ENCODE peak calls at places on chromosome 1, in ten cellular contexts. L is osteoblast, U is AG04450, Y is body of pancreas, N is epithelial cell of esophagus, S is left ventricle myocardium inferior, D is adrenal gland, A is stomach, H is A549, O is foreskin fibroblast. B is an unnamed sample.

GRCh38 chr1:154265586-154265985 is 6.8 kb upstream of the HAX1 start:
- DNase-seq in L (no peak), U (no peak), Y (no peak), N (no peak), S (no peak), D (no peak), A (no peak), H (no peak), O (no peak), B (no peak)

GRCh38 chr1:39525366-39526165 is 34.1 kb downstream of the BMP8A start:
- DNase-seq in L (peak; percentile 48), U (no peak), Y (no peak), N (no peak), S (no peak), D (no peak), A (peak; percentile 40), H (no peak), O (no peak), B (no peak)

GRCh38 chr1:22133247-22133927 is 9.5 kb downstream of the WNT4 start:
- DNase-seq in L (no peak), U (no peak), Y (no peak), N (no peak), S (no peak), D (no peak), A (no peak), H (no peak), O (no peak), B (no peak)

GRCh38 chr1:12314328-12314903 is 84.6 kb downstream of the VPS13D start:
- DNase-seq in L (no peak), U (no peak), Y (no peak), N (no peak), S (no peak), D (no peak), A (no peak), H (peak; percentile 10), O (peak; percentile 39), B (no peak)

GRCh38 chr1:214027498-214027897 is 39.7 kb downstream of the PROX1 start:
- DNase-seq in L (no peak), U (no peak), Y (peak; percentile 27), N (no peak), S (no peak), D (peak; percentile 69), A (no peak), H (no peak), O (no peak), B (no peak)

GRCh38 chr1:1297802-1298424 is 9.8 kb downstream of the ACAP3 start:
- DNase-seq in L (peak; percentile 79), U (no peak), Y (no peak), N (no peak), S (no peak), D (no peak), A (no peak), H (no peak), O (no peak), B (no peak)

GRCh38 chr1:150268342-150268705 is 492 bp downstream of the APH1A start:
- DNase-seq in L (peak; percentile 80), U (no peak), Y (peak; percentile 40), N (peak; percentile 65), S (no peak), D (peak; percentile 81), A (peak; percentile 40), H (peak; percentile 39), O (peak; percentile 60), B (no peak)

GRCh38 chr1:22452401-22452963 is 831 bp downstream of the ZBTB40 start:
- DNase-seq in L (peak; percentile 19), U (no peak), Y (peak; percentile 49), N (peak; percentile 41), S (peak; percentile 25), D (peak; percentile 77), A (no peak), H (no peak), O (peak; percentile 74), B (peak; percentile 15)

GRCh38 chr1:229223498-229223897 is 47.4 kb upstream of the RAB4A start:
- DNase-seq in L (no peak), U (no peak), Y (peak; percentile 74), N (no peak), S (no peak), D (peak; percentile 81), A (peak; percentile 77), H (no peak), O (no peak), B (no peak)

GRCh38 chr1:155136728-155137127 is 1.1 kb downstream of the SLC50A1 start:
- DNase-seq in L (no peak), U (no peak), Y (peak; percentile 27), N (no peak), S (no peak), D (no peak), A (no peak), H (no peak), O (no peak), B (no peak)

GRCh38 chr1:154327466-154328317 is 2.4 kb downstream of the ATP8B2 start:
- DNase-seq in L (peak; percentile 67), U (no peak), Y (no peak), N (peak; percentile 30), S (no peak), D (no peak), A (peak; percentile 44), H (no peak), O (no peak), B (no peak)

DNA sequence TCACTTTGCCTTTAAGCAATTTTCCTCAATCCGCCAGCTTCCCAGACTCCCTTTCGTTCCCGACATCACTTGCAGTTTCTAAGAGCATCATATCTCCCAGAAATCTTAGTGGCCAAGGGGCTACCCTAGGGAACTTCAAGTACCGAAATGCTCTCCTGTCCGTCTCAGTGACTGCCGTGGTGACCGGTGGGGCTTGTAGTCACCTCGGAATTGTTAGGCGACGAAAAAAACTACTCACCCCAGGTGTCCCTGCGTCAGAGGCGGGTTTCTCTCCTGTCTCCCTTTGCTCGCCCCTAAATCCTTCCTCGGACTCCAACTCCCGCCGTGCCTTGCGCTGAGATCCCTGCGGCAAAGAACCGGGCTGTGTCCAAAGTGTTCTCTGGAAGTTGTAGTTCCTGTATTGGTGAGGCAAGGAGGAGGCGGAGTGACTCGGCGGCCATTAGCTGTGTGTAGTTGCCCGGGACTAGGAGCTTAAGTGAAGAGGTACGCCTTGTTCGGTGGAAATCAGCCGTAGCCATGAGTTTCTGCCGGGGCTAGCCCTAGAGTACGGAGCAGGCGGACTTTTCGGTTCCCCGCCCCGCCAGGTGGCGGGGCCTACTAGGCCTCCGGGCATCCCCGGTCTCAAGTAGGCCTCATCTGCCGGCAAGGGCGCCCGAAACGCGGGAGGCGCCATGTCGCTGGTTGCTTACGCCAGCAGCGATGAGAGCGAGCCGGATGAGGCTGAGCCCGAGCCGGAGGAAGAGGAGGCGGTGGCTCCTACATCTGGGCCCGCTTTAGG is at the start of gene PRCC:
- DNase-seq in L (peak; percentile 95), U (peak; percentile 100), Y (peak; percentile 98), N (peak; percentile 100), S (peak; percentile 97), D (peak; percentile 98), A (peak; percentile 97), H (peak; percentile 90), O (peak; percentile 100), B (peak; percentile 99)
- TF ChIP-seq CTCF in L (no peak), U (no peak), Y (peak; percentile 5), N (no peak), S (no peak), D (peak; percentile 2), A (no peak), H (no peak), O (no peak), B (peak; percentile 9)

GRCh38 chr1:51875291-51875772 is 3.2 kb downstream of the NRDC start:
- DNase-seq in L (no peak), U (no peak), Y (no peak), N (no peak), S (no peak), D (no peak), A (no peak), H (no peak), O (no peak), B (no peak)
- H3K4me3 ChIP-seq in L (peak overlapping the region; percentile 5), U (no peak overlapping the region), Y (no peak overlapping the region), N (no peak overlapping the region), S (peak overlapping the region; percentile 2), D (no peak overlapping the region), A (no peak overlapping the region), H (no peak overlapping the region), O (peak overlapping the region; percentile 26), B (no peak overlapping the region)

GRCh38 chr1:234724517-234725176 is 114.7 kb upstream of the IRF2BP2 start:
- DNase-seq in L (peak; percentile 87), U (no peak), Y (peak; percentile 79), N (no peak), S (peak; percentile 75), D (peak; percentile 84), A (peak; percentile 82), H (peak; percentile 82), O (no peak), B (no peak)
- TF ChIP-seq CTCF in L (no peak), U (no peak), Y (no peak), N (no peak), S (no peak), D (no peak), A (no peak), H (no peak), O (no peak), B (no peak)

GRCh38 chr1:84299536-84300260 is 1.8 kb upstream of the SAMD13 start:
- DNase-seq in L (peak; percentile 71), U (no peak), Y (no peak), N (peak; percentile 2), S (no peak), D (no peak), A (no peak), H (peak; percentile 7), O (peak; percentile 40), B (no peak)

GRCh38 chr1:84303154-84303830 is 1.8 kb downstream of the SAMD13 start:
- DNase-seq in L (no peak), U (no peak), Y (no peak), N (peak; percentile 1), S (no peak), D (no peak), A (no peak), H (no peak), O (no peak), B (no peak)

GRCh38 chr1:84301759-84302380 is 362 bp downstream of the SAMD13 start:
- DNase-seq in L (no peak), U (no peak), Y (no peak), N (no peak), S (no peak), D (no peak), A (no peak), H (no peak), O (no peak), B (no peak)

GRCh38 chr1:84300501-84300900 is 1.0 kb upstream of the SAMD13 start:
- DNase-seq in L (peak; percentile 77), U (no peak), Y (no peak), N (no peak), S (no peak), D (no peak), A (no peak), H (no peak), O (no peak), B (no peak)

GRCh38 chr1:84300991-84301758 is at the start of gene SAMD13:
- DNase-seq in L (peak; percentile 44), U (peak; percentile 29), Y (peak; percentile 84), N (peak; percentile 73), S (peak; percentile 47), D (peak; percentile 93), A (peak; percentile 90), H (peak; percentile 18), O (peak; percentile 84), B (peak; percentile 49)
- H3K4me3 ChIP-seq in L (peak within 1 kb of the TSS; percentile 62), U (peak within 1 kb of the TSS; percentile 7), Y (peak within 1 kb of the TSS; percentile 8), N (no peak within 1 kb of the TSS), S (peak within 1 kb of the TSS; percentile 63), D (no peak within 1 kb of the TSS), A (peak within 1 kb of the TSS; percentile 30), H (peak within 1 kb of the TSS; percentile 42), O (peak within 1 kb of the TSS; percentile 41), B (peak within 1 kb of the TSS; percentile 53)

B was measured in epithelial cell of proximal tubule.